ENCODE peak calls at places on chromosome 7, in seven cellular contexts. H, S, E, K, T, D and L are unnamed samples.

GRCh38 chr7:3087243-3087642 is 43.6 kb upstream of the CARD11 start:
- DNase-seq in K (no peak), E (no peak), T (no peak), S (no peak), D (no peak), H (no peak), L (no peak)

GRCh38 chr7:28804990-28805389 is 153.1 kb downstream of the TRIL start:
- DNase-seq in D (no peak), E (no peak), H (no peak), T (no peak), K (peak), S (peak), L (no peak)

GRCh38 chr7:159030490-159031134 is 114.1 kb downstream of the VIPR2 start:
- DNase-seq in T (no peak), S (no peak), E (peak), H (peak), K (peak), D (no peak), L (peak)

GRCh38 chr7:2553108-2553507 is 2.2 kb downstream of the BRAT1 start:
- DNase-seq in S (no peak), H (no peak), E (peak), D (no peak), K (no peak), T (no peak), L (no peak)

GRCh38 chr7:76372984-76373833 is 14.4 kb upstream of the YWHAG start:
- DNase-seq in E (no peak), T (no peak), D (no peak), K (peak), S (no peak), H (no peak), L (no peak)

GRCh38 chr7:131908719-131909118 is 352.3 kb upstream of the PODXL start:
- DNase-seq in S (no peak), K (no peak), H (no peak), T (no peak), E (no peak), D (no peak), L (peak)

GRCh38 chr7:234712-235553 is 42.6 kb downstream of the FAM20C start:
- DNase-seq in S (no peak), T (no peak), E (peak), D (no peak), K (peak), H (peak), L (no peak)

GRCh38 chr7:16587785-16588184 is 57.8 kb downstream of the ANKMY2 start:
- DNase-seq in E (no peak), S (no peak), H (no peak), K (no peak), D (peak), T (no peak), L (peak)

GRCh38 chr7:47734287-47734948 is 152.5 kb upstream of the TNS3 start:
- DNase-seq in H (no peak), D (no peak), K (no peak), T (no peak), S (no peak), E (no peak), L (no peak)

GRCh38 chr7:33589911-33590310 is 315.4 kb upstream of the BMPER start:
- DNase-seq in E (no peak), H (no peak), K (no peak), S (no peak), T (no peak), D (no peak), L (no peak)

GRCh38 chr7:138186951-138187351 is 110.7 kb downstream of the AKR1D1 start:
- DNase-seq in T (no peak), E (no peak), K (peak), D (no peak), H (no peak), S (peak), L (no peak)

GRCh38 chr7:2635810-2636701 is 4.3 kb downstream of the TTYH3 start:
- DNase-seq in T (no peak), K (no peak), H (peak), E (no peak), S (no peak), D (peak), L (no peak)

GRCh38 chr7:132295198-132295597 is 281.1 kb downstream of the PLXNA4 start:
- DNase-seq in K (no peak), H (no peak), S (no peak), D (no peak), E (no peak), T (no peak), L (no peak)

GRCh38 chr7:1144269-1144771 is 15.7 kb downstream of the ZFAND2A start:
- DNase-seq in H (no peak), K (peak), E (no peak), T (no peak), D (peak), S (no peak), L (no peak)

GRCh38 chr7:142356166-142356565 is 98.3 kb upstream of the PRSS58 start:
- DNase-seq in H (no peak), D (no peak), K (no peak), E (no peak), S (no peak), T (no peak), L (no peak)

GRCh38 chr7:104943502-104944343 is 70.3 kb upstream of the KMT2E start:
- DNase-seq in T (no peak), K (no peak), D (no peak), S (no peak), H (no peak), E (peak), L (no peak)

GRCh38 chr7:117218700-117219099 is 104.2 kb downstream of the WNT2 start:
- DNase-seq in E (no peak), D (no peak), T (no peak), K (no peak), H (no peak), S (no peak), L (no peak)

GRCh38 chr7:156238366-156239133 is 402.0 kb upstream of the RNF32 start:
- DNase-seq in S (no peak), D (no peak), H (no peak), E (no peak), K (no peak), T (no peak), L (no peak)

GRCh38 chr7:150787321-150788281 is 12.6 kb downstream of the TMEM176B start:
- DNase-seq in K (no peak), S (no peak), T (no peak), E (no peak), D (no peak), H (no peak), L (no peak)

GRCh38 chr7:158766570-158767281 is 62.1 kb upstream of the NCAPG2 start:
- DNase-seq in T (no peak), D (no peak), K (no peak), H (no peak), E (no peak), S (no peak), L (no peak)

GRCh38 chr7:138226001-138226476 is 149.8 kb downstream of the AKR1D1 start:
- DNase-seq in K (no peak), D (no peak), T (no peak), E (no peak), H (no peak), S (no peak), L (no peak)

GRCh38 chr7:112157072-112157471 is 49.1 kb downstream of the DOCK4 start:
- DNase-seq in E (no peak), H (no peak), T (no peak), K (peak), D (no peak), S (peak), L (no peak)

GRCh38 chr7:4683884-4684565 is 1.9 kb downstream of the FOXK1 start:
- DNase-seq in H (peak), D (no peak), E (peak), K (peak), T (no peak), S (peak), L (no peak)

GRCh38 chr7:128000854-128001265 is 30.4 kb downstream of the LRRC4 start:
- DNase-seq in E (no peak), T (no peak), S (no peak), H (no peak), K (no peak), D (no peak), L (no peak)

GRCh38 chr7:104793066-104793465 is 220.9 kb upstream of the KMT2E start:
- DNase-seq in D (no peak), E (no peak), K (no peak), H (no peak), T (no peak), S (no peak), L (no peak)

GRCh38 chr7:18425873-18426520 is 69.6 kb upstream of the HDAC9 start:
- DNase-seq in E (no peak), T (no peak), H (no peak), K (no peak), D (no peak), S (no peak), L (no peak)

GRCh38 chr7:31059551-31059950 is 7.4 kb downstream of the ADCYAP1R1 start:
- DNase-seq in S (no peak), H (no peak), E (no peak), K (no peak), T (no peak), D (no peak), L (peak)

GRCh38 chr7:92255308-92255707 is 9.5 kb downstream of the ANKIB1 start:
- DNase-seq in H (no peak), K (peak), E (no peak), S (peak), D (no peak), T (no peak), L (no peak)